ENCODE peak calls at places on chromosome 4, in four cellular contexts. One of them, this sample, is unnamed.
A peak's percentile ranks its signal among the peaks of the same experiment; 100 is the strongest.

GRCh38 chr4:87525636-87526035 is 3.5 kb downstream of the SPARCL1 start:
- DNase-seq in NCI-H460: no peak
- DNase-seq in body of pancreas: no peak
- DNase-seq in naive B cell: no peak
- DNase-seq in this sample: no peak

GRCh38 chr4:148059617-148060180 is 327.8 kb downstream of the ARHGAP10 start:
- DNase-seq in naive B cell: no peak
- DNase-seq in body of pancreas: peak; percentile 65
- DNase-seq in NCI-H460: no peak
- DNase-seq in this sample: no peak

GRCh38 chr4:90403781-90404180 is 276.6 kb downstream of the CCSER1 start:
- DNase-seq in NCI-H460: no peak
- DNase-seq in body of pancreas: no peak
- DNase-seq in naive B cell: no peak
- DNase-seq in this sample: no peak

GRCh38 chr4:150126201-150126879 is 48.1 kb downstream of the DCLK2 start:
- DNase-seq in naive B cell: peak; percentile 40
- DNase-seq in body of pancreas: no peak
- DNase-seq in NCI-H460: no peak
- DNase-seq in this sample: peak; percentile 13

GRCh38 chr4:66606215-66606614 is 935.9 kb upstream of the EPHA5 start:
- DNase-seq in body of pancreas: no peak
- DNase-seq in NCI-H460: no peak
- DNase-seq in naive B cell: no peak
- DNase-seq in this sample: no peak

GRCh38 chr4:7747062-7747385 is 192.6 kb downstream of the AFAP1 start:
- DNase-seq in body of pancreas: no peak
- DNase-seq in naive B cell: no peak
- DNase-seq in NCI-H460: no peak
- DNase-seq in this sample: no peak

GRCh38 chr4:174461438-174462106 is 60.7 kb downstream of the HPGD start:
- DNase-seq in body of pancreas: peak; percentile 39
- DNase-seq in NCI-H460: no peak
- DNase-seq in naive B cell: no peak
- DNase-seq in this sample: no peak

GRCh38 chr4:173748353-173748752 is 218.3 kb upstream of the HAND2 start:
- DNase-seq in body of pancreas: no peak
- DNase-seq in NCI-H460: no peak
- DNase-seq in naive B cell: no peak
- DNase-seq in this sample: no peak

GRCh38 chr4:131509521-131509920 is 1639.6 kb upstream of the PCDH10 start:
- DNase-seq in NCI-H460: no peak
- DNase-seq in body of pancreas: no peak
- DNase-seq in naive B cell: no peak
- DNase-seq in this sample: no peak

GRCh38 chr4:18155062-18156041 is 133.8 kb upstream of the LCORL start:
- DNase-seq in naive B cell: no peak
- DNase-seq in NCI-H460: no peak
- DNase-seq in body of pancreas: no peak
- DNase-seq in this sample: no peak

GRCh38 chr4:126955292-126956191 is 677.2 kb upstream of the INTU start:
- DNase-seq in NCI-H460: no peak
- DNase-seq in naive B cell: no peak
- DNase-seq in body of pancreas: no peak
- DNase-seq in this sample: peak; percentile 8

GRCh38 chr4:137421796-137422195 is 110.5 kb downstream of the PCDH18 start:
- DNase-seq in NCI-H460: no peak
- DNase-seq in body of pancreas: no peak
- DNase-seq in naive B cell: no peak
- DNase-seq in this sample: no peak

GRCh38 chr4:143352052-143352451 is 15.4 kb downstream of the GAB1 start:
- DNase-seq in body of pancreas: no peak
- DNase-seq in naive B cell: no peak
- DNase-seq in NCI-H460: no peak
- DNase-seq in this sample: no peak

GRCh38 chr4:74426101-74426500 is 18.8 kb upstream of the AREG start:
- DNase-seq in naive B cell: no peak
- DNase-seq in NCI-H460: no peak
- DNase-seq in body of pancreas: no peak
- DNase-seq in this sample: no peak

GRCh38 chr4:663438-664428 is 10.3 kb downstream of the ATP5ME start:
- DNase-seq in NCI-H460: no peak
- DNase-seq in naive B cell: peak; percentile 75
- DNase-seq in body of pancreas: peak; percentile 54
- DNase-seq in this sample: peak; percentile 81

GRCh38 chr4:8585186-8585585 is 5.0 kb downstream of the GPR78 start:
- DNase-seq in body of pancreas: no peak
- DNase-seq in naive B cell: no peak
- DNase-seq in NCI-H460: no peak
- DNase-seq in this sample: no peak

GRCh38 chr4:73841243-73841925 is 4.9 kb downstream of the CXCL6 start:
- DNase-seq in NCI-H460: no peak
- DNase-seq in naive B cell: no peak
- DNase-seq in body of pancreas: no peak
- DNase-seq in this sample: no peak

GRCh38 chr4:33162122-33162521 is 2442.0 kb downstream of the PCDH7 start:
- DNase-seq in naive B cell: no peak
- DNase-seq in body of pancreas: no peak
- DNase-seq in NCI-H460: no peak
- DNase-seq in this sample: no peak

GRCh38 chr4:145531193-145531592 is 49.5 kb downstream of the SMAD1 start:
- DNase-seq in naive B cell: no peak
- DNase-seq in body of pancreas: peak; percentile 46
- DNase-seq in NCI-H460: no peak
- DNase-seq in this sample: no peak

GRCh38 chr4:11343536-11343935 is 85.2 kb downstream of the HS3ST1 start:
- DNase-seq in body of pancreas: no peak
- DNase-seq in naive B cell: no peak
- DNase-seq in NCI-H460: no peak
- DNase-seq in this sample: no peak

GRCh38 chr4:2911868-2912267 is 51.3 kb downstream of the NOP14 start:
- DNase-seq in NCI-H460: no peak
- DNase-seq in naive B cell: no peak
- DNase-seq in body of pancreas: no peak
- DNase-seq in this sample: no peak

GRCh38 chr4:5472166-5472565 is 236.2 kb downstream of the EVC2 start:
- DNase-seq in body of pancreas: no peak
- DNase-seq in NCI-H460: no peak
- DNase-seq in naive B cell: no peak
- DNase-seq in this sample: no peak

GRCh38 chr4:153465583-153465921 is 608 bp upstream of the TMEM131L start:
- DNase-seq in body of pancreas: peak; percentile 65
- DNase-seq in naive B cell: no peak
- DNase-seq in NCI-H460: no peak
- DNase-seq in this sample: peak; percentile 37

GRCh38 chr4:100311181-100311580 is 120.9 kb upstream of the DDIT4L start:
- DNase-seq in naive B cell: no peak
- DNase-seq in body of pancreas: no peak
- DNase-seq in NCI-H460: peak; percentile 39
- DNase-seq in this sample: no peak

GRCh38 chr4:18570370-18570769 is 548.8 kb upstream of the LCORL start:
- DNase-seq in body of pancreas: no peak
- DNase-seq in NCI-H460: no peak
- DNase-seq in naive B cell: no peak
- DNase-seq in this sample: no peak

GRCh38 chr4:2320152-2320551 is 58.2 kb upstream of the MXD4 start:
- DNase-seq in NCI-H460: no peak
- DNase-seq in naive B cell: no peak
- DNase-seq in body of pancreas: no peak
- DNase-seq in this sample: no peak

GRCh38 chr4:40831462-40831861 is 81.7 kb downstream of the NSUN7 start:
- DNase-seq in body of pancreas: no peak
- DNase-seq in NCI-H460: no peak
- DNase-seq in naive B cell: no peak
- DNase-seq in this sample: no peak

GRCh38 chr4:8029689-8030088 is 90.0 kb upstream of the AFAP1 start:
- DNase-seq in naive B cell: no peak
- DNase-seq in NCI-H460: no peak
- DNase-seq in body of pancreas: no peak
- DNase-seq in this sample: no peak

GRCh38 chr4:82380344-82380743 is 6.6 kb upstream of the HNRNPD start:
- DNase-seq in naive B cell: no peak
- DNase-seq in NCI-H460: peak; percentile 38
- DNase-seq in body of pancreas: no peak
- DNase-seq in this sample: no peak

GRCh38 chr4:24164054-24164453 is 274.2 kb upstream of the PPARGC1A start:
- DNase-seq in body of pancreas: no peak
- DNase-seq in naive B cell: no peak
- DNase-seq in NCI-H460: no peak
- DNase-seq in this sample: no peak

GRCh38 chr4:111652206-111652605 is 493.0 kb upstream of the FAM241A start:
- DNase-seq in naive B cell: no peak
- DNase-seq in body of pancreas: no peak
- DNase-seq in NCI-H460: no peak
- DNase-seq in this sample: no peak

GRCh38 chr4:101597204-101597603 is 193.3 kb upstream of the BANK1 start:
- DNase-seq in naive B cell: no peak
- DNase-seq in NCI-H460: no peak
- DNase-seq in body of pancreas: no peak
- DNase-seq in this sample: peak; percentile 7

GRCh38 chr4:84167579-84167978 is 331.5 kb downstream of the NKX6-1 start:
- DNase-seq in NCI-H460: no peak
- DNase-seq in body of pancreas: no peak
- DNase-seq in naive B cell: no peak
- DNase-seq in this sample: no peak